ENCODE peak calls at places on chromosomes 13 and 19, in six cellular contexts. One of them, this sample, is unnamed.

GRCh38 chr19:2569596-2570465 is 93.9 kb downstream of the GADD45B start:
- DNase-seq in AG04450: no peak
- DNase-seq in anterior cingulate cortex: no peak
- DNase-seq in astrocyte of the hippocampus: no peak
- DNase-seq in NCI-H524: no peak
- DNase-seq in naive thymus-derived CD4-positive, alpha-beta T cell: no peak
- DNase-seq in this sample: no peak

GRCh38 chr19:47487551-47488515 is 3.8 kb upstream of the KPTN start:
- DNase-seq in anterior cingulate cortex: no peak
- DNase-seq in naive thymus-derived CD4-positive, alpha-beta T cell: no peak
- DNase-seq in astrocyte of the hippocampus: no peak
- DNase-seq in NCI-H524: peak
- DNase-seq in AG04450: no peak
- DNase-seq in this sample: no peak

GRCh38 chr13:93603043-93603442 is 376.4 kb downstream of the GPC6 start:
- DNase-seq in naive thymus-derived CD4-positive, alpha-beta T cell: no peak
- DNase-seq in anterior cingulate cortex: no peak
- DNase-seq in astrocyte of the hippocampus: peak
- DNase-seq in AG04450: peak
- DNase-seq in NCI-H524: no peak
- DNase-seq in this sample: no peak

GRCh38 chr13:76890036-76890435 is 3.8 kb upstream of the KCTD12 start:
- DNase-seq in astrocyte of the hippocampus: no peak
- DNase-seq in anterior cingulate cortex: no peak
- DNase-seq in NCI-H524: no peak
- DNase-seq in AG04450: no peak
- DNase-seq in naive thymus-derived CD4-positive, alpha-beta T cell: no peak
- DNase-seq in this sample: no peak

GRCh38 chr19:3983936-3984583 is 1.2 kb downstream of the EEF2 start:
- DNase-seq in astrocyte of the hippocampus: peak
- DNase-seq in naive thymus-derived CD4-positive, alpha-beta T cell: no peak
- DNase-seq in NCI-H524: no peak
- DNase-seq in anterior cingulate cortex: no peak
- DNase-seq in AG04450: no peak
- DNase-seq in this sample: no peak

GRCh38 chr13:30569901-30570576 is 47.7 kb upstream of the USPL1 start:
- DNase-seq in astrocyte of the hippocampus: peak
- DNase-seq in anterior cingulate cortex: no peak
- DNase-seq in NCI-H524: no peak
- DNase-seq in naive thymus-derived CD4-positive, alpha-beta T cell: no peak
- DNase-seq in AG04450: peak
- DNase-seq in this sample: peak

GRCh38 chr13:45341799-45342584 is 1.0 kb upstream of the TPT1 start:
- DNase-seq in AG04450: no peak
- DNase-seq in NCI-H524: peak
- DNase-seq in naive thymus-derived CD4-positive, alpha-beta T cell: no peak
- DNase-seq in astrocyte of the hippocampus: peak
- DNase-seq in anterior cingulate cortex: no peak
- DNase-seq in this sample: no peak

GRCh38 chr13:30832845-30833332 is 73.2 kb upstream of the MEDAG start:
- DNase-seq in NCI-H524: peak
- DNase-seq in astrocyte of the hippocampus: peak
- DNase-seq in naive thymus-derived CD4-positive, alpha-beta T cell: no peak
- DNase-seq in AG04450: no peak
- DNase-seq in anterior cingulate cortex: no peak
- DNase-seq in this sample: no peak

GRCh38 chr19:31354919-31355318 is 5.7 kb upstream of the TSHZ3 start:
- DNase-seq in AG04450: no peak
- DNase-seq in astrocyte of the hippocampus: no peak
- DNase-seq in naive thymus-derived CD4-positive, alpha-beta T cell: no peak
- DNase-seq in NCI-H524: no peak
- DNase-seq in anterior cingulate cortex: no peak
- DNase-seq in this sample: no peak

GRCh38 chr13:27953671-27954405 is 15.3 kb downstream of the CDX2 start:
- DNase-seq in naive thymus-derived CD4-positive, alpha-beta T cell: peak
- DNase-seq in NCI-H524: peak
- DNase-seq in AG04450: peak
- DNase-seq in anterior cingulate cortex: no peak
- DNase-seq in astrocyte of the hippocampus: peak
- DNase-seq in this sample: peak

GRCh38 chr13:74210693-74211393 is 76.6 kb upstream of the KLF12 start:
- DNase-seq in naive thymus-derived CD4-positive, alpha-beta T cell: no peak
- DNase-seq in anterior cingulate cortex: no peak
- DNase-seq in NCI-H524: peak
- DNase-seq in astrocyte of the hippocampus: peak
- DNase-seq in AG04450: peak
- DNase-seq in this sample: no peak

GRCh38 chr19:43526884-43527859 is at the start of gene ETHE1:
- DNase-seq in astrocyte of the hippocampus: peak
- DNase-seq in anterior cingulate cortex: peak
- DNase-seq in naive thymus-derived CD4-positive, alpha-beta T cell: peak
- DNase-seq in NCI-H524: peak
- DNase-seq in AG04450: no peak
- DNase-seq in this sample: peak

GRCh38 chr13:102311433-102311796 is 90.4 kb downstream of the FGF14 start:
- DNase-seq in anterior cingulate cortex: no peak
- DNase-seq in naive thymus-derived CD4-positive, alpha-beta T cell: no peak
- DNase-seq in NCI-H524: no peak
- DNase-seq in astrocyte of the hippocampus: no peak
- DNase-seq in AG04450: no peak
- DNase-seq in this sample: no peak

GRCh38 chr19:38917921-38918491 is 6.0 kb upstream of the CCER2 start:
- DNase-seq in naive thymus-derived CD4-positive, alpha-beta T cell: no peak
- DNase-seq in NCI-H524: peak
- DNase-seq in astrocyte of the hippocampus: no peak
- DNase-seq in anterior cingulate cortex: no peak
- DNase-seq in AG04450: no peak
- DNase-seq in this sample: no peak

GRCh38 chr19:30686252-30686762 is 314.1 kb downstream of the ZNF536 start:
- DNase-seq in astrocyte of the hippocampus: peak
- DNase-seq in AG04450: no peak
- DNase-seq in naive thymus-derived CD4-positive, alpha-beta T cell: no peak
- DNase-seq in NCI-H524: no peak
- DNase-seq in anterior cingulate cortex: no peak
- DNase-seq in this sample: no peak

GRCh38 chr13:101627556-101627943 is 175.1 kb downstream of the ITGBL1 start:
- DNase-seq in naive thymus-derived CD4-positive, alpha-beta T cell: no peak
- DNase-seq in AG04450: no peak
- DNase-seq in anterior cingulate cortex: no peak
- DNase-seq in NCI-H524: no peak
- DNase-seq in astrocyte of the hippocampus: no peak
- DNase-seq in this sample: no peak

GRCh38 chr13:29897102-29897501 is 46.7 kb upstream of the UBL3 start:
- DNase-seq in AG04450: no peak
- DNase-seq in anterior cingulate cortex: no peak
- DNase-seq in naive thymus-derived CD4-positive, alpha-beta T cell: no peak
- DNase-seq in NCI-H524: no peak
- DNase-seq in astrocyte of the hippocampus: no peak
- DNase-seq in this sample: no peak

GRCh38 chr19:14102756-14103155 is 12.2 kb upstream of the SAMD1 start:
- DNase-seq in astrocyte of the hippocampus: no peak
- DNase-seq in anterior cingulate cortex: no peak
- DNase-seq in AG04450: no peak
- DNase-seq in NCI-H524: no peak
- DNase-seq in naive thymus-derived CD4-positive, alpha-beta T cell: no peak
- DNase-seq in this sample: no peak

GRCh38 chr13:107767119-107767518 is 448.2 kb downstream of the LIG4 start:
- DNase-seq in anterior cingulate cortex: no peak
- DNase-seq in naive thymus-derived CD4-positive, alpha-beta T cell: no peak
- DNase-seq in AG04450: no peak
- DNase-seq in NCI-H524: no peak
- DNase-seq in astrocyte of the hippocampus: peak
- DNase-seq in this sample: no peak

This sample was measured in hippocampal formation.